ENCODE peak calls at places on chromosomes 16 and 17, in seven cellular contexts. F is transverse colon, L is A549, N is thyroid gland, Y is suprapubic skin, J is HCT116, D is ovary. V is an unnamed sample. For H3K4me1, the result is how much of the 10 kb centered on the place peaks cover.

GRCh38 chr16:19400709-19401108 is 17.0 kb upstream of the TMC5 start:
- DNase-seq in F (no peak), Y (no peak), L (no peak), D (no peak), J (no peak), N (peak), V (no peak)

GRCh38 chr17:59371426-59372099 is 40.1 kb downstream of the YPEL2 start:
- DNase-seq in Y (peak), L (no peak), F (peak), D (no peak), N (peak), J (no peak), V (no peak)

GRCh38 chr17:36647598-36647997 is 46.2 kb downstream of the MRM1 start:
- DNase-seq in J (no peak), Y (no peak), N (no peak), D (no peak), F (no peak), L (no peak), V (no peak)

GRCh38 chr16:28879261-28879840 is 1.1 kb downstream of the ATP2A1 start:
- DNase-seq in Y (no peak), N (no peak), L (no peak), J (no peak), D (no peak), F (peak), V (no peak)

GRCh38 chr17:50547035-50547735 is at the start of gene SPATA20:
- DNase-seq in J (peak), D (peak), L (peak), F (peak), N (peak), Y (peak), V (peak)

GRCh38 chr17:48456584-48456983 is 26.6 kb upstream of the SKAP1 start:
- DNase-seq in D (no peak), F (no peak), J (peak), L (no peak), Y (no peak), N (no peak), V (no peak)

GRCh38 chr16:22052985-22053384 is 39.4 kb upstream of the VWA3A start:
- DNase-seq in N (no peak), D (no peak), Y (no peak), J (no peak), L (no peak), F (no peak), V (no peak)

GRCh38 chr17:4006745-4007211 is 42.5 kb upstream of the ATP2A3 start:
- DNase-seq in L (no peak), Y (peak), N (no peak), F (no peak), J (no peak), D (no peak), V (no peak)

GRCh38 chr17:73998246-73999220 is 204.9 kb upstream of the RPL38 start:
- DNase-seq in F (peak), D (no peak), L (peak), Y (no peak), N (peak), J (peak), V (peak)

GRCh38 chr17:45923511-45924268 is 29.3 kb downstream of the MAPT start:
- DNase-seq in D (no peak), F (no peak), J (no peak), N (no peak), Y (no peak), L (no peak), V (no peak)

GRCh38 chr16:54712866-54713265 is 217.8 kb upstream of the IRX5 start:
- DNase-seq in F (no peak), J (no peak), L (no peak), Y (no peak), N (no peak), D (no peak), V (no peak)

GRCh38 chr16:2008631-2009301 is 855 bp downstream of the ZNF598 start:
- DNase-seq in D (peak), N (no peak), Y (no peak), L (no peak), J (no peak), F (no peak), V (no peak)

GRCh38 chr16:57115504-57116182 is 23.3 kb downstream of the CPNE2 start:
- DNase-seq in D (peak), L (no peak), J (no peak), F (no peak), Y (no peak), N (peak), V (no peak)

GRCh38 chr17:2796164-2797140 is at the start of gene RAP1GAP2:
- DNase-seq in N (peak), J (no peak), L (no peak), F (peak), Y (no peak), D (no peak), V (no peak)

GRCh38 chr17:82272495-82273326 is 789 bp downstream of the CSNK1D start:
- DNase-seq in J (no peak), Y (no peak), F (peak), N (no peak), D (no peak), L (peak), V (no peak)

DNA sequence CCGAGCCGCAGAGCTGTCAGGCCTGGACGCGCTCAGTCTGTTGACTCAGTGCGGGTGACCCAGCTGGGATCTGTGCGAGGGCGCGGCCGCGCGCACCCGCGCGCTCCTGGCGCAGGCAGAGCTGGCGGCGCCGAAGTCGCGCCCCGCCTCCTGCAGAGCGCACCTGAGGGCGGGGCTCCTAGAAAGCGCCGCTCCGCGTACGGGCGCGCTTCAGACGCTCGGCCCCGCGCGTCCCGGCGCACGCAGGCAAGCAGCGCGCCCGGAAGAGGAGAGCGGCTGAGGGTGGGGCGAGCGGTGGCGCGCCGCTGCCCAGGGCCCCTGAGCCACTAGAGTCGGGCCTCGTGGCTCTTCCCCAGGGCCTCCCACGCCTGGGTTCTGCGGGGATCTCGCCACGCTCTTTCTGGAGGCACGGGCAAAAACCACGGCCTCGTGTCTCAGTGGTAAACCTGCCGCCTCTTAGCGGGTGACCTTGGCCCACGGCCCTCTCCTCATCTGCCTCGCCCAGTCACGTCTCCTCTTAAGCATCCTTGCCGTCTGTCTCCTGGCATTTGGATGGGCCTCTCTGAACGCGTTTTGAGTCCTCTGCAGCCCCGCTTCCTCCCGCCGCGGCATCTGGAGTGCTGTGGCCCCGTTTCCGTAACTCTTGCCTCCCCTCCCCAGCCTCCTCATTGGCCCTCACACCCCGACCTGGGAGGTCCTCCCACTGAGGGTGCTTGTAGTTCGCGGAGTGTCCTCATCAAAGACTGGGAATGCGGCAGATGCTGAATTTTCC is at the start of gene ABCA5:
- DNase-seq in Y (peak), D (peak), F (peak), N (peak), J (peak), L (peak), V (peak)
- TF ChIP-seq POLR2A in Y (peak), D (peak), F (peak), N (peak), J (peak), L (peak), V (peak)

GRCh38 chr16:81885976-81886586 is 107.0 kb downstream of the PLCG2 start:
- DNase-seq in J (peak), F (no peak), L (peak), N (no peak), D (no peak), Y (no peak), V (no peak)
- H3K27ac ChIP-seq in J (no peak), F (no peak), L (no peak), N (no peak), D (no peak), Y (no peak), V (no peak)

GRCh38 chr17:72747416-72747815 is 345.1 kb downstream of the SLC39A11 start:
- DNase-seq in J (no peak), F (no peak), D (no peak), L (no peak), N (no peak), Y (no peak), V (no peak)
- H3K4me1 ChIP-seq in J (under half), F (under half), D (under half), L (under half), N (under half), Y (under half), V (under half)

GRCh38 chr17:77484096-77484495 is 343.3 kb downstream of the SEC14L1 start:
- DNase-seq in N (no peak), L (no peak), J (no peak), Y (no peak), F (no peak), D (no peak), V (no peak)

GRCh38 chr17:77487677-77488530 is 347.1 kb downstream of the SEC14L1 start:
- DNase-seq in J (no peak), Y (no peak), L (no peak), F (no peak), D (peak), N (no peak), V (no peak)

GRCh38 chr17:77487211-77487629 is 346.5 kb downstream of the SEC14L1 start:
- DNase-seq in N (no peak), L (no peak), D (no peak), Y (no peak), J (no peak), F (no peak), V (no peak)

GRCh38 chr17:77483128-77483598 is 342.4 kb downstream of the SEC14L1 start:
- DNase-seq in L (no peak), J (no peak), Y (no peak), D (no peak), F (no peak), N (no peak), V (no peak)

GRCh38 chr17:77485089-77485833 is 344.5 kb downstream of the SEC14L1 start:
- DNase-seq in F (no peak), L (no peak), N (no peak), D (no peak), Y (no peak), J (no peak), V (no peak)
- TF ChIP-seq POLR2A in F (no peak), L (no peak), N (no peak), D (no peak), Y (no peak), J (no peak), V (no peak)

DNA sequence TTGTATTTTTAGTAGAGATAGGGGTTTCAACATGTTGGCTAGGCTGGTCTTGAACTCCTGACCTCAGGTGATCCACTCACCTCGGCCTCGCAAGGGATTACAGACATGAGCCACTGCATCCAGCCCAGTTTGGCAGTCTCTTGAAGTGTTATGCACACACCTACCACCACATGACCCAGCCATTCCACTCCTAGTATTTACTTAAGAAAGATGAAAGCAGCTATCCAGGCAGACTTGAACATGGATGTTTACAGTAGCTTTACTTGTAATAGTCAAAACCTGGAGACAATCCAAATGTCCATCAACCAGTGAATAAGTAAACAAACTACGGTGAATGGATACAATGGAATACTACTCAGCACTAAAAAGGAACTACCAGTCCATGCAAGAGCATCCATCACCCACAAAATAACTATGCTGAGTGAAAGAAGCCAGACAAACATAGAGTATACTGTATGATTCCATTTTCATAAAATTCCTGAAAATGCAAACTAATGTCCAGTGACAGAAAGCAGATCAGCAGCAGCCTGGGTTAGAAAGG is 37.8 kb upstream of the RASD1 start:
- DNase-seq in J (no peak), L (peak), Y (no peak), D (no peak), N (no peak), F (peak), V (peak)
- H3K27ac ChIP-seq in J (no peak), L (peak), Y (no peak), D (no peak), N (no peak), F (no peak), V (no peak)

DNA sequence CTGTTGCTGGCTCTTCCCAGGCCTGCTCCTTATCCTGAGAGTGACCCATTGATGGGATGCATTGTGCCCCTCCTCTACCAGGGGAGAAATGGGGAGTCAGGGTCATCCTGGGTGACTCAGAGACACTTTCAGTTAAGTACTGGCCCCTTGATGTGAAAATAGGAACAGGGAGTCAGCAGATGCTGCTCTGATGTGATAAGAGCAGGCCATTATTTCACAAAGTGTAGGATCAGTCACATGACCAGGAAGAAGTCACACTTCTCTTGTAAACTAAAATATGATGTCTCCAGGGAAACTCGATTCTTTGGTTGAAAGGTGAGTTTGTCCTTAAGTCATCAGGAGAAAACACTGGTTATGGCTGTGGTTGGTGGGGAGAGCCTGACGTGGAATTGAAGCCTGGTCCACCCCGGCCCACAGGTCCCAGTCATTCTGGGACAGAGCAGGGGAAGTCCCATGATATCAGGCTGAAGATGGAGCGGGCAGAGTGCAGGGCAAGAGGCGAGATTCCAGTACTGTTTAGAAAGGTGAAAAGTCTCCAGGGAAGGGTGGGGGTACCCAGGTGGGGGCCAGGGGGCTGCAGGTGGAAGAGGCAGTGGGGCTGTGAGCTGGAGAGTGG is 88.6 kb upstream of the NLRP1 start:
- DNase-seq in J (no peak), L (no peak), N (no peak), D (no peak), Y (no peak), F (no peak), V (no peak)
- H3K4me1 ChIP-seq in J (under half), L (under half), N (under half), D (under half), Y (under half), F (under half), V (under half)

GRCh38 chr17:28716740-28717577 is 709 bp downstream of the RAB34 start:
- DNase-seq in J (no peak), Y (no peak), D (peak), F (no peak), L (no peak), N (peak), V (no peak)
- TF ChIP-seq POLR2A in J (no peak), Y (no peak), D (peak), F (no peak), L (no peak), N (no peak), V (no peak)

V was measured in breast epithelium.